ENCODE peak calls at places on chromosomes 12 and 14, in four cellular contexts. One of them, this sample, is unnamed.

GRCh38 chr14:73612339-73613045 is at the start of gene ACOT6:
- DNase-seq in activated CD8-positive, alpha-beta memory T cell treated with anti-CD3 and anti-CD28 coated beads for 4 hours: peak
- DNase-seq in left colon: peak
- DNase-seq in T1000: peak
- DNase-seq in this sample: peak

GRCh38 chr12:116863275-116863767 is 17.9 kb downstream of the HRK start:
- DNase-seq in activated CD8-positive, alpha-beta memory T cell treated with anti-CD3 and anti-CD28 coated beads for 4 hours: no peak
- DNase-seq in left colon: peak
- DNase-seq in T1000: no peak
- DNase-seq in this sample: no peak

GRCh38 chr14:55160989-55161388 is 30.4 kb downstream of the DLGAP5 start:
- DNase-seq in activated CD8-positive, alpha-beta memory T cell treated with anti-CD3 and anti-CD28 coated beads for 4 hours: no peak
- DNase-seq in left colon: no peak
- DNase-seq in T1000: no peak
- DNase-seq in this sample: no peak

GRCh38 chr12:14211829-14212455 is 153.5 kb upstream of the ATF7IP start:
- DNase-seq in activated CD8-positive, alpha-beta memory T cell treated with anti-CD3 and anti-CD28 coated beads for 4 hours: no peak
- DNase-seq in left colon: no peak
- DNase-seq in T1000: no peak
- DNase-seq in this sample: no peak

GRCh38 chr12:66548338-66549049 is 130.4 kb downstream of the GRIP1 start:
- DNase-seq in activated CD8-positive, alpha-beta memory T cell treated with anti-CD3 and anti-CD28 coated beads for 4 hours: no peak
- DNase-seq in left colon: no peak
- DNase-seq in T1000: no peak
- DNase-seq in this sample: no peak

GRCh38 chr12:94027561-94027960 is 120.8 kb upstream of the PLXNC1 start:
- DNase-seq in activated CD8-positive, alpha-beta memory T cell treated with anti-CD3 and anti-CD28 coated beads for 4 hours: no peak
- DNase-seq in left colon: no peak
- DNase-seq in T1000: no peak
- DNase-seq in this sample: no peak

GRCh38 chr12:19799216-19799615 is 359.9 kb downstream of the AEBP2 start:
- DNase-seq in activated CD8-positive, alpha-beta memory T cell treated with anti-CD3 and anti-CD28 coated beads for 4 hours: no peak
- DNase-seq in left colon: no peak
- DNase-seq in T1000: no peak
- DNase-seq in this sample: no peak

GRCh38 chr14:101761881-101762529 is 496 bp downstream of the PPP2R5C start:
- DNase-seq in activated CD8-positive, alpha-beta memory T cell treated with anti-CD3 and anti-CD28 coated beads for 4 hours: peak
- DNase-seq in left colon: peak
- DNase-seq in T1000: no peak
- DNase-seq in this sample: peak

GRCh38 chr12:69459477-69459876 is 10.7 kb upstream of the FRS2 start:
- DNase-seq in activated CD8-positive, alpha-beta memory T cell treated with anti-CD3 and anti-CD28 coated beads for 4 hours: no peak
- DNase-seq in left colon: no peak
- DNase-seq in T1000: no peak
- DNase-seq in this sample: no peak

GRCh38 chr12:32312049-32312670 is 87.2 kb upstream of the FGD4 start:
- DNase-seq in activated CD8-positive, alpha-beta memory T cell treated with anti-CD3 and anti-CD28 coated beads for 4 hours: no peak
- DNase-seq in left colon: no peak
- DNase-seq in T1000: no peak
- DNase-seq in this sample: peak

GRCh38 chr14:95317817-95318343 is 1.8 kb downstream of the CLMN start:
- DNase-seq in activated CD8-positive, alpha-beta memory T cell treated with anti-CD3 and anti-CD28 coated beads for 4 hours: no peak
- DNase-seq in left colon: no peak
- DNase-seq in T1000: no peak
- DNase-seq in this sample: no peak

GRCh38 chr14:27688823-27689444 is 1077.7 kb upstream of the FOXG1 start:
- DNase-seq in activated CD8-positive, alpha-beta memory T cell treated with anti-CD3 and anti-CD28 coated beads for 4 hours: no peak
- DNase-seq in left colon: no peak
- DNase-seq in T1000: no peak
- DNase-seq in this sample: no peak

GRCh38 chr14:30869525-30870150 is 4.7 kb upstream of the COCH start:
- DNase-seq in activated CD8-positive, alpha-beta memory T cell treated with anti-CD3 and anti-CD28 coated beads for 4 hours: no peak
- DNase-seq in left colon: no peak
- DNase-seq in T1000: no peak
- DNase-seq in this sample: no peak

GRCh38 chr12:618626-619025 is 44.6 kb downstream of the NINJ2 start:
- DNase-seq in activated CD8-positive, alpha-beta memory T cell treated with anti-CD3 and anti-CD28 coated beads for 4 hours: no peak
- DNase-seq in left colon: no peak
- DNase-seq in T1000: no peak
- DNase-seq in this sample: no peak

GRCh38 chr14:46054526-46054925 is 597.1 kb downstream of the RPL10L start:
- DNase-seq in activated CD8-positive, alpha-beta memory T cell treated with anti-CD3 and anti-CD28 coated beads for 4 hours: no peak
- DNase-seq in left colon: no peak
- DNase-seq in T1000: peak
- DNase-seq in this sample: no peak

GRCh38 chr14:44170099-44170498 is 337.0 kb downstream of the FSCB start:
- DNase-seq in activated CD8-positive, alpha-beta memory T cell treated with anti-CD3 and anti-CD28 coated beads for 4 hours: no peak
- DNase-seq in left colon: no peak
- DNase-seq in T1000: no peak
- DNase-seq in this sample: no peak

GRCh38 chr14:75306917-75307699 is 28.5 kb downstream of the FOS start:
- DNase-seq in activated CD8-positive, alpha-beta memory T cell treated with anti-CD3 and anti-CD28 coated beads for 4 hours: no peak
- DNase-seq in left colon: peak
- DNase-seq in T1000: no peak
- DNase-seq in this sample: no peak

GRCh38 chr14:102943454-102943853 is 21.0 kb downstream of the AMN start:
- DNase-seq in activated CD8-positive, alpha-beta memory T cell treated with anti-CD3 and anti-CD28 coated beads for 4 hours: no peak
- DNase-seq in left colon: no peak
- DNase-seq in T1000: no peak
- DNase-seq in this sample: no peak

GRCh38 chr14:104689620-104690265 is 325 bp downstream of the INF2 start:
- DNase-seq in activated CD8-positive, alpha-beta memory T cell treated with anti-CD3 and anti-CD28 coated beads for 4 hours: no peak
- DNase-seq in left colon: peak
- DNase-seq in T1000: no peak
- DNase-seq in this sample: no peak

GRCh38 chr12:122874081-122874480 is 21.8 kb downstream of the VPS37B start:
- DNase-seq in activated CD8-positive, alpha-beta memory T cell treated with anti-CD3 and anti-CD28 coated beads for 4 hours: no peak
- DNase-seq in left colon: no peak
- DNase-seq in T1000: no peak
- DNase-seq in this sample: no peak

GRCh38 chr14:94153750-94154350 is 20.3 kb upstream of the PPP4R4 start:
- DNase-seq in activated CD8-positive, alpha-beta memory T cell treated with anti-CD3 and anti-CD28 coated beads for 4 hours: no peak
- DNase-seq in left colon: no peak
- DNase-seq in T1000: no peak
- DNase-seq in this sample: no peak

This sample was measured in 8988T.